ENCODE peak calls at places on chromosomes 1 and 21, in five cellular contexts. R, X, W, G and J are unnamed samples.

GRCh38 chr21:21084179-21084578 is 86.0 kb downstream of the NCAM2 start:
- DNase-seq in R (no peak), W (no peak), X (no peak), G (no peak), J (no peak)

GRCh38 chr1:96557336-96557735 is 164.2 kb upstream of the PTBP2 start:
- DNase-seq in G (no peak), W (no peak), R (no peak), X (no peak), J (no peak)

GRCh38 chr1:155976913-155977606 is 1.3 kb downstream of the ARHGEF2 start:
- DNase-seq in W (no peak), G (peak), X (no peak), R (peak), J (peak)

GRCh38 chr1:182330303-182330702 is 61.3 kb downstream of the GLUL start:
- DNase-seq in G (no peak), W (peak), R (peak), X (no peak), J (peak)

GRCh38 chr1:87805661-87806376 is 477.1 kb downstream of the LMO4 start:
- DNase-seq in G (no peak), W (no peak), R (no peak), X (no peak), J (no peak)

GRCh38 chr1:43058545-43059360 is 100.1 kb upstream of the SLC2A1 start:
- DNase-seq in X (peak), W (no peak), G (no peak), R (no peak), J (no peak)

GRCh38 chr1:198253668-198254067 is 96.9 kb downstream of the NEK7 start:
- DNase-seq in G (no peak), R (no peak), W (no peak), X (no peak), J (no peak)

GRCh38 chr1:222443566-222443965 is 104.3 kb downstream of the HHIPL2 start:
- DNase-seq in W (no peak), R (no peak), G (no peak), X (no peak), J (no peak)

GRCh38 chr1:166905930-166906329 is 29.9 kb upstream of the TADA1 start:
- DNase-seq in R (no peak), W (no peak), G (no peak), X (no peak), J (no peak)

GRCh38 chr1:43824795-43825194 is 108.8 kb upstream of the ARTN start:
- DNase-seq in G (no peak), W (no peak), X (no peak), R (no peak), J (no peak)

GRCh38 chr1:169146536-169147214 is 40.2 kb downstream of the ATP1B1 start:
- DNase-seq in X (peak), W (no peak), G (no peak), R (no peak), J (no peak)

GRCh38 chr1:3820316-3820715 is 24.0 kb upstream of the LRRC47 start:
- DNase-seq in X (no peak), R (no peak), W (no peak), G (no peak), J (no peak)

GRCh38 chr1:115710859-115711624 is 57.5 kb downstream of the CASQ2 start:
- DNase-seq in W (peak), X (no peak), R (no peak), G (no peak), J (no peak)

GRCh38 chr1:9294440-9294773 is 1.7 kb downstream of the SPSB1 start:
- DNase-seq in R (no peak), G (no peak), X (no peak), W (no peak), J (no peak)

GRCh38 chr1:8512504-8512903 is 194.6 kb downstream of the SLC45A1 start:
- DNase-seq in W (no peak), X (no peak), R (no peak), G (no peak), J (no peak)

GRCh38 chr1:226135059-226135651 is 51.4 kb downstream of the ACBD3 start:
- DNase-seq in W (peak), X (no peak), G (peak), R (peak), J (no peak)

GRCh38 chr1:119959836-119960235 is 63.5 kb upstream of the ADAM30 start:
- DNase-seq in R (no peak), X (no peak), G (no peak), W (no peak), J (no peak)

GRCh38 chr1:43435146-43436145 is 18.3 kb downstream of the HYI start:
- DNase-seq in W (no peak), R (no peak), X (peak), G (peak), J (no peak)

GRCh38 chr1:203346060-203346754 is 4.7 kb downstream of the FMOD start:
- DNase-seq in X (no peak), R (no peak), W (no peak), G (no peak), J (no peak)

GRCh38 chr1:203308205-203309114 is 3.1 kb downstream of the BTG2 start:
- DNase-seq in G (no peak), W (no peak), X (peak), R (peak), J (no peak)

GRCh38 chr1:238489006-238489405 is 598.3 kb upstream of the ZP4 start:
- DNase-seq in W (no peak), X (no peak), R (no peak), G (no peak), J (no peak)

GRCh38 chr1:150551784-150552691 is 2.8 kb downstream of the ADAMTSL4 start:
- DNase-seq in G (peak), X (no peak), R (peak), W (peak), J (peak)

GRCh38 chr1:17834561-17835100 is 79.5 kb downstream of the ACTL8 start:
- DNase-seq in G (no peak), X (no peak), R (no peak), W (no peak), J (no peak)

GRCh38 chr1:86998727-86999126 is 84.3 kb downstream of the HS2ST1 start:
- DNase-seq in R (no peak), X (no peak), W (no peak), G (no peak), J (no peak)

GRCh38 chr1:2212542-2213491 is 15.3 kb upstream of the SKI start:
- DNase-seq in R (peak), X (peak), W (peak), G (peak), J (peak)

GRCh38 chr21:36450511-36450910 is 29.4 kb downstream of the CLDN14 start:
- DNase-seq in G (no peak), R (no peak), W (no peak), X (no peak), J (no peak)

GRCh38 chr21:39669485-39669884 is 56.7 kb downstream of the B3GALT5 start:
- DNase-seq in R (no peak), W (no peak), G (peak), X (no peak), J (no peak)

GRCh38 chr1:161421456-161421855 is 53.8 kb upstream of the CFAP126 start:
- DNase-seq in G (no peak), X (no peak), W (no peak), R (no peak), J (no peak)

GRCh38 chr1:167542109-167543032 is 11.2 kb downstream of the CREG1 start:
- DNase-seq in R (no peak), W (no peak), G (no peak), X (no peak), J (no peak)

GRCh38 chr1:4328402-4329071 is 325.9 kb upstream of the AJAP1 start:
- DNase-seq in G (peak), W (no peak), X (no peak), R (no peak), J (no peak)

GRCh38 chr1:15617874-15618684 is 821 bp downstream of the DDI2 start:
- DNase-seq in W (no peak), R (peak), G (no peak), X (peak), J (peak)

GRCh38 chr1:47557086-47557866 is 119.4 kb downstream of the FOXD2 start:
- DNase-seq in R (no peak), X (no peak), W (no peak), G (no peak), J (no peak)

GRCh38 chr1:43868741-43869067 is 64.9 kb upstream of the ARTN start:
- DNase-seq in R (no peak), W (no peak), X (no peak), G (no peak), J (no peak)

GRCh38 chr1:118258975-118259374 is 73.9 kb upstream of the SPAG17 start:
- DNase-seq in G (no peak), R (no peak), X (no peak), W (no peak), J (no peak)

GRCh38 chr1:111412839-111413238 is 14.7 kb downstream of the OVGP1 start:
- DNase-seq in R (no peak), X (no peak), W (no peak), G (no peak), J (no peak)

GRCh38 chr1:81679972-81680371 is 120.8 kb upstream of the ADGRL2 start:
- DNase-seq in W (peak), X (peak), G (no peak), R (no peak), J (no peak)

GRCh38 chr1:160161965-160162705 is 10.7 kb downstream of the ATP1A4 start:
- DNase-seq in X (peak), R (no peak), G (no peak), W (no peak), J (no peak)

GRCh38 chr21:18164933-18165332 is 79.7 kb upstream of the CHODL start:
- DNase-seq in X (peak), G (no peak), R (no peak), W (no peak), J (no peak)

GRCh38 chr21:32463367-32463766 is 50.9 kb downstream of the EVA1C start:
- DNase-seq in G (peak), W (no peak), X (no peak), R (no peak), J (no peak)

GRCh38 chr1:241513378-241513777 is 6.2 kb downstream of the FH start:
- DNase-seq in W (no peak), R (no peak), X (no peak), G (no peak), J (no peak)

DNA sequence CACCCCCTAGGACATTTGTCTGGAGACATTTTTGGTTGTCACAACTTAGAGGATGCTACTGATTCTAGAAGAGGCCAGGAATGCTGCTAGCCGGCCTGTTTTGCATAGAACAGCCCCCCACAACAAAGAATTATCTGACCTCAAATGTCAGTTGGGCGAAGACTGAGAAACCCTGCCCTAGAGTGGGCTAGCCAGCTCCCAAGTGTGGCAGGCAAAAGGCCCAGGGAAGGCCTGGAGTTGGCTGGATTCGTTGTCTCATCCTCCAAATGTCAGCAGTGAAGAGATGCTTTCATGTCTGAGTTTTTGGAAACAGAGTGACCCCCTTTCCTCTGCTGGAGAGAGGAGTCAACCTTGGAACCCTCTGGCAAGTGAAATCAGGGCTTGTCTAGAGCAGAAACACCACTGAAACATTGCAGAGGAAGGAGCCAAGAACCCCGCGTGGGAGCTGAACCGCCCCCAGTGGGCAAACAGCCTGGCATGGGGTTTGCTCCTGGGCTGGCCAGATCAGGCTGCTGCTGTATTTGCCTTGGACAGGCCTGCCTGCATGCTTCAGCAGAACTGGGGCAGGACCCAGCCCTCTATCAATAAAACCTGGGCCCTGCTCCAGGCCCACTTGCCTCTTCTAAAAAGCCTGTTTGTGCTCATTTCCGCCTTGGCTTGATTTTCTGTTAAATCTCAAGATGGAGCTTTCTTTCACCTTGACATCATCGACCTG is 32.9 kb downstream of the RASSF5 start:
- DNase-seq in G (peak), W (peak), R (peak), X (no peak), J (no peak)
- TF ChIP-seq POLR2AphosphoS5 in G (no peak), W (no peak), R (no peak), X (no peak), J (no peak)

DNA sequence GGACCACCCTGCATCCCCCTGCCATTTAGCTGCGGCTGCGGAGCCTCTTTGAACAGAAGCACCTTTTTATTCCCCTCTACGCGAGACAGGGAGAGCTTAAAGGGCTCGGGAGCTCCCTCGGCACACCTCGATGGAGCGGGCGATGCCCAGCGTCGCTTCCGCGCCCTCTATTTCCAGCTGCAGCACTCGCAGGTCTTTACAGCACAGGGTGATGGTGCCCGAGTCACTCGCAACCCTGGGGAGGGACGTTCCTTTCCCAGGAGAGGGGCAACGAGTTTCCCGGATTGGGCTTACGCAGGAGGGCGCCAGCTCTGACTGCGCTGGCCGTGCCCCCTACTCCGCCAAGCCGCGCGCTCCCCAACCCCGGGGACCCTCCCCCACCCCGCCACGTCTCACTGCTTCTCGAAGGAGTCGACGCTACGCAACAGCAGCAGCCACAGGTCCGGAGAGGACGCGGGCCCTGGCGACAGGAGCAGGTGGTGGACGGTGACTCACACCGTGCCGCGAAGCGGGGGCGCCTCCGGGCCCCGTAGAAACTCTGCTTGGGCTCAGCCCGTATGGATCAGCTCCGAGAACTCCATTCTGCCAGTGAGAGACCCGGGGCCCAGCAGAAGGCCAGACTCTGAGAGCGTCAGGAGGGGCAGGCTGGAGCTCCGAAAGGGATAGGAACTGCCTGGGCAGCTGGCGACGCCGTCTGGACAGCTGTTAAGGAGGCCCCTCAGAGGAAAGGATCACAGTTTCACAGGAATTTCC is 5.8 kb upstream of the FAM167B start:
- DNase-seq in X (peak), R (peak), W (peak), G (peak), J (no peak)
- TF ChIP-seq POLR2AphosphoS5 in X (peak), R (no peak), W (peak), G (peak), J (no peak)

GRCh38 chr1:65509912-65510680 is 89.6 kb downstream of the LEPR start:
- DNase-seq in G (no peak), X (no peak), W (no peak), R (no peak), J (no peak)

GRCh38 chr1:65510961-65511360 is 90.5 kb downstream of the LEPR start:
- DNase-seq in W (no peak), G (no peak), X (no peak), R (no peak), J (no peak)

GRCh38 chr1:65512383-65512782 is 91.9 kb downstream of the LEPR start:
- DNase-seq in W (no peak), G (no peak), R (no peak), X (no peak), J (no peak)

GRCh38 chr1:65512967-65513777 is 92.7 kb downstream of the LEPR start:
- DNase-seq in X (no peak), R (no peak), G (no peak), W (no peak), J (no peak)

DNA sequence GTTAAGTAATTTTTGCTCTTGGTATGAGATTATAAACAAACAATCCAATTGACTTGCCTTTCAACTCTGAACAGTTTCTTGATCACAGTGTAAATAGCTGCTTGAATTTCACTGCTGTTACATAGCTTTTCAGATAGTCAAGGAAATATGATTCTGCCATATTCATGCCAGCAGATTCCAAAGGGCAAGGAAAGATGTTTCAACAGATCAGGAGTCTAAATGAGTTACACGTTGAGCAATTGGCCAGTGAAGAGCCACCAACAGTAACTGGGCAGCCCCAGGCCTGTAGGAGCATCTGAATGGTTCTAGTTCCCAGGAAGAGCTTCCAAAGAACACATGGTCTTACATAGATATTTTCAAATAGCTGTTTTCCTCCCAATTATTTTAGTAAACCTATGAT is 93.6 kb downstream of the LEPR start:
- DNase-seq in X (no peak), G (no peak), R (no peak), W (no peak), J (no peak)
- TF ChIP-seq POLR2AphosphoS5 in X (no peak), G (no peak), R (no peak), W (no peak), J (no peak)

GRCh38 chr1:25675729-25676476 is 59.3 kb downstream of the MAN1C1 start:
- DNase-seq in G (peak), R (peak), W (peak), X (no peak), J (no peak)
- TF ChIP-seq POLR2AphosphoS5 in G (no peak), R (no peak), W (no peak), X (no peak), J (no peak)

GRCh38 chr1:154745286-154745731 is 124.8 kb downstream of the KCNN3 start:
- DNase-seq in X (no peak), R (peak), W (no peak), G (no peak), J (no peak)
- TF ChIP-seq POLR2AphosphoS5 in X (no peak), R (peak), W (peak), G (no peak), J (no peak)

GRCh38 chr1:234955107-234955731 is 173.4 kb downstream of the TOMM20 start:
- DNase-seq in X (no peak), W (peak), R (peak), G (peak), J (peak)
- TF ChIP-seq POLR2AphosphoS5 in X (no peak), W (peak), R (peak), G (peak), J (peak)

GRCh38 chr1:19496529-19496877 is 11.2 kb upstream of the CAPZB start:
- DNase-seq in X (no peak), R (no peak), G (no peak), W (no peak), J (no peak)

GRCh38 chr1:19493547-19493946 is 8.2 kb upstream of the CAPZB start:
- DNase-seq in X (no peak), G (no peak), R (no peak), W (no peak), J (no peak)

GRCh38 chr1:19495816-19496528 is 10.6 kb upstream of the CAPZB start:
- DNase-seq in G (no peak), W (no peak), R (no peak), X (no peak), J (no peak)

DNA sequence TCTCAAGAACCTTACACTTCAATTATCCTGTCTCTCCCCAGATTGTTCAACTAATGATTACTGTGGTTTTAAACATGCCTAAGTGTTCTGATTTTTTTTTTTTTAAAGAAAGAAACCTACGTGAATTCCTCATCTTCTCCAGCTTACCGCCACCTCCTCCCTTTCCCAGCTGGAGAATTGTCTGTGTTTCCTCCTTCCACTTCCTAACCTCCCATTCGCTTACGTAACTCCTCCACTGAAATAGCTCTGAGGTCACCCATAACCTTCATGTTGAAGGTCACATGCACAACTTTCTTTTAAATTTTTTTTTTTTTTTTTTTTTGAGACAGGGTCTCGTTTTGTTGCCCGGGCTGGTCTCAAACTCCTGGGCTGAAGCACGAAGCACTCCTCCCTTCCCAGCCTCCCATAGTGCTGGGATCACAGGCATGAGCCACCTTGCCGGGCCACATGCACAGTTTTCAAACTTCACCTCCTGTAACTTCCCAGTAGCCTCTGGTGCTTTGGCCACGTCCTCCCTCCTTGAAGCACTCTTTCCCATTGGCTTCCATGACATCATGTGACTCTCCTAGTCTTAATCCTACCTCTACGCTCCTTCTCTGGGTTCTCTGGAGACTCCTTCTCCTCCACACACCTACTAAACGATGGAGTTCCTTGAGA is 9.8 kb upstream of the CAPZB start:
- DNase-seq in R (no peak), G (no peak), W (no peak), X (no peak), J (no peak)
- TF ChIP-seq POLR2AphosphoS5 in R (no peak), G (no peak), W (peak), X (no peak), J (no peak)

GRCh38 chr1:220092694-220093093 is 1.2 kb upstream of the IARS2 start:
- DNase-seq in W (no peak), R (no peak), G (no peak), X (no peak), J (no peak)

GRCh38 chr1:220084460-220084859 is 5.1 kb downstream of the BPNT1 start:
- DNase-seq in X (no peak), G (no peak), W (no peak), R (no peak), J (no peak)

GRCh38 chr1:220094016-220094911 is at the start of gene IARS2:
- DNase-seq in W (peak), X (peak), R (peak), G (peak), J (peak)

GRCh38 chr1:220093361-220094015 is 444 bp upstream of the IARS2 start:
- DNase-seq in R (no peak), X (no peak), G (no peak), W (no peak), J (no peak)

GRCh38 chr1:220089650-220090556 is at the start of gene BPNT1:
- DNase-seq in W (peak), X (peak), R (peak), G (peak), J (peak)
- TF ChIP-seq POLR2AphosphoS5 in W (peak), X (peak), R (peak), G (no peak), J (peak)

GRCh38 chr1:51736702-51737101 is 119.8 kb downstream of the OSBPL9 start:
- DNase-seq in G (no peak), W (no peak), R (no peak), X (no peak), J (no peak)
- TF ChIP-seq POLR2AphosphoS5 in G (no peak), W (no peak), R (no peak), X (no peak), J (no peak)